ENCODE peak calls at places on chromosome 2, in nine cellular contexts. H, G, C, B, U, Q, E, D and O are unnamed samples.

GRCh38 chr2:152171733-152172132 is 3.8 kb downstream of the STAM2 start:
- DNase-seq in C (no peak), D (no peak), U (no peak), E (no peak), G (no peak), B (peak; percentile 53), H (no peak), Q (no peak), O (no peak)

GRCh38 chr2:174263989-174264388 is 15.7 kb upstream of the OLA1 start:
- DNase-seq in D (no peak), U (no peak), E (no peak), C (no peak), G (no peak), Q (no peak), B (peak; percentile 59), H (peak; percentile 80), O (peak; percentile 57)

GRCh38 chr2:215503381-215503780 is 67.5 kb upstream of the FN1 start:
- DNase-seq in D (no peak), E (no peak), C (no peak), G (no peak), B (no peak), H (peak; percentile 48), Q (no peak), U (no peak), O (no peak)

GRCh38 chr2:44163782-44164181 is 4.9 kb upstream of the PPM1B start:
- DNase-seq in Q (no peak), U (no peak), G (no peak), E (no peak), C (no peak), H (no peak), D (no peak), B (no peak), O (no peak)

GRCh38 chr2:127044977-127045654 is 61.8 kb downstream of the BIN1 start:
- DNase-seq in E (no peak), G (no peak), C (no peak), Q (no peak), H (no peak), U (no peak), B (peak; percentile 28), D (no peak), O (no peak)

GRCh38 chr2:180021850-180022249 is 14.8 kb upstream of the CWC22 start:
- DNase-seq in G (no peak), D (no peak), Q (no peak), C (no peak), U (no peak), E (no peak), H (no peak), B (no peak), O (no peak)

GRCh38 chr2:61469424-61470121 is 1.3 kb downstream of the USP34 start:
- DNase-seq in G (no peak), C (no peak), B (peak; percentile 20), H (no peak), Q (no peak), E (peak; percentile 17), D (no peak), U (no peak), O (peak; percentile 55)

GRCh38 chr2:123453772-123454171 is 571.3 kb upstream of the CNTNAP5 start:
- DNase-seq in D (no peak), G (no peak), U (no peak), H (no peak), B (peak; percentile 79), C (no peak), Q (no peak), E (no peak), O (no peak)

GRCh38 chr2:208042041-208042440 is 16.7 kb upstream of the PLEKHM3 start:
- DNase-seq in Q (no peak), G (no peak), D (no peak), C (no peak), H (peak; percentile 34), B (no peak), E (no peak), U (no peak), O (peak; percentile 52)

GRCh38 chr2:102063360-102063947 is 71.7 kb downstream of the IL1R2 start:
- DNase-seq in G (peak; percentile 72), B (peak; percentile 98), D (no peak), U (no peak), E (peak; percentile 8), Q (peak; percentile 42), C (no peak), H (peak; percentile 77), O (peak; percentile 45)

GRCh38 chr2:226981731-226982373 is 146.0 kb downstream of the RHBDD1 start:
- DNase-seq in E (peak; percentile 20), C (no peak), U (no peak), H (no peak), B (peak; percentile 8), Q (no peak), G (no peak), D (no peak), O (no peak)

GRCh38 chr2:196480653-196481322 is 158.7 kb upstream of the CCDC150 start:
- DNase-seq in Q (no peak), U (no peak), B (no peak), C (no peak), D (no peak), G (no peak), E (no peak), H (no peak), O (no peak)

GRCh38 chr2:65300134-65300771 is 72.6 kb downstream of the ACTR2 start:
- DNase-seq in Q (no peak), E (no peak), G (peak; percentile 87), C (no peak), B (peak; percentile 62), D (no peak), U (no peak), H (peak; percentile 73), O (peak; percentile 81)

GRCh38 chr2:196750977-196751631 is 48.4 kb downstream of the GTF3C3 start:
- DNase-seq in B (peak; percentile 78), D (peak; percentile 49), U (peak; percentile 50), C (peak; percentile 10), G (peak; percentile 43), Q (peak; percentile 63), H (peak; percentile 47), E (peak; percentile 34), O (peak; percentile 67)

GRCh38 chr2:171711351-171711750 is 24.1 kb downstream of the DYNC1I2 start:
- DNase-seq in C (no peak), D (no peak), B (peak; percentile 24), E (no peak), G (no peak), Q (no peak), U (no peak), H (no peak), O (peak; percentile 24)

GRCh38 chr2:197934262-197934925 is 130.0 kb downstream of the PLCL1 start:
- DNase-seq in E (no peak), C (no peak), Q (no peak), D (no peak), B (peak; percentile 20), U (no peak), H (no peak), G (no peak), O (no peak)

GRCh38 chr2:74005786-74006185 is 21.1 kb downstream of the TET3 start:
- DNase-seq in E (no peak), B (peak; percentile 58), Q (no peak), H (no peak), C (no peak), D (no peak), U (no peak), G (no peak), O (no peak)

GRCh38 chr2:74001781-74002514 is 17.2 kb downstream of the TET3 start:
- DNase-seq in E (no peak), Q (no peak), U (no peak), D (no peak), H (no peak), G (no peak), C (no peak), B (no peak), O (no peak)

GRCh38 chr2:74004212-74005182 is 19.8 kb downstream of the TET3 start:
- DNase-seq in D (no peak), B (no peak), C (no peak), E (no peak), H (no peak), U (no peak), Q (no peak), G (no peak), O (no peak)

GRCh38 chr2:74002515-74003391 is 18.0 kb downstream of the TET3 start:
- DNase-seq in E (peak; percentile 93), G (peak; percentile 88), Q (peak; percentile 94), U (no peak), C (no peak), H (peak; percentile 87), D (peak; percentile 79), B (peak; percentile 88), O (peak; percentile 81)

GRCh38 chr2:74003494-74004211 is 18.9 kb downstream of the TET3 start:
- DNase-seq in E (peak; percentile 83), B (peak; percentile 65), G (no peak), Q (no peak), D (no peak), U (no peak), C (no peak), H (peak; percentile 83), O (peak; percentile 46)
- H3K4me3 ChIP-seq in E (peak overlapping the region; percentile 58), B (peak overlapping the region; percentile 73), G (peak overlapping the region; percentile 74), Q (peak overlapping the region; percentile 60), D (no peak overlapping the region), U (no peak overlapping the region), C (peak overlapping the region; percentile 78), H (peak overlapping the region; percentile 86), O (peak overlapping the region; percentile 60)

DNA sequence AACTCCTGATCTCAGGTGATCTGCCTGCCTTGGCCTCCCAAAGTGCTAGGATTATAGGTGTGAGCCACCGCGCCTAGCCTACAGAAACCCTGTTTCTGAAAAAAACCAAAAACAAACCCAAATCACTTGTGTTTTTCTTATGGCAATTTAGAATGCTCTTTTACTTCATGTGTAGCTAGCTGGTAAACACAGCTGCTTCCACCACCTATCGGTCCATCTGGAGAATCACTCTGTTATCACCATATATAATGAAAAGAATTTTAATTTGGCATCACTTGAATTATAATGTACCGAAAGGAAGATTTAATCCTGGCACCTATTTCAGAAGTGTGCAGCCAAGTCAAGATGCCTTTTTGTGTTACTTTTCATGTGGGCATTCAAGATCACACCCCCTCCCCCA is 86.5 kb upstream of the ITGB6 start:
- DNase-seq in C (no peak), E (no peak), G (no peak), D (no peak), H (no peak), B (no peak), U (no peak), Q (no peak), O (no peak)
- TF ChIP-seq CTCF in C (no peak), E (no peak), G (no peak), D (no peak), H (no peak), B (no peak), U (no peak), Q (no peak), O (no peak)

GRCh38 chr2:201264472-201265173 is 4.3 kb downstream of the CASP8 start:
- DNase-seq in C (no peak), Q (no peak), B (no peak), U (no peak), G (no peak), H (no peak), E (no peak), D (no peak), O (no peak)
- H3K4me3 ChIP-seq in C (no peak overlapping the region), Q (no peak overlapping the region), B (no peak overlapping the region), U (no peak overlapping the region), G (no peak overlapping the region), H (no peak overlapping the region), E (no peak overlapping the region), D (no peak overlapping the region), O (no peak overlapping the region)

DNA sequence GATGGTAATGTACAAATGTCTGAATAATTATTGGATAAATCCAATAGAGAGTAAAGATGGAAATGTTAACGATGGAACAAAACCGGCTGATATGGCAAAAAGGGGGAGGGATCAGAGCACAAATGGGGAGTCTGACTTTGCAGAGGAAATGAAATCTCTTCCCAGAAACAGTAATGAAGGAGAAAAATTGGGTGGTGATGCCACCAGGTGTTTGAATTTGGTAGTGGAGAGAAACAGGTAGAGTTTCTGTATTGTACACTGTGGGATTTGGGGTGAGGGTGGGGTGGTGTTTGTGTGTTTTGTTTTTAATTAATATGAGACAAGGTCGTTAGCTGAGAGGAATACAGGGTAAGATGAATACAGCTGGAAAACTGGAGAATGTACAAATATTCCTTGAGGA is 20.4 kb upstream of the XDH start:
- DNase-seq in D (no peak), U (no peak), G (no peak), Q (no peak), B (no peak), E (no peak), C (no peak), H (no peak), O (no peak)
- TF ChIP-seq CTCF in D (no peak), U (no peak), G (peak; percentile 25), Q (peak; percentile 26), B (peak; percentile 27), E (peak; percentile 23), C (no peak), H (peak; percentile 29), O (peak; percentile 37)